ENCODE peak calls at places on chromosomes 13 and 19, in eight cellular contexts. U is A673; D is K562; V is CD4-positive, CD25-positive, alpha-beta regulatory T cell; Q is CD8-positive, alpha-beta T cell; G is spleen; K is CD4-positive, alpha-beta memory T cell; O is hepatocyte. F is an unnamed sample.

GRCh38 chr13:110129539-110130186 is 177.3 kb downstream of the COL4A1 start:
- DNase-seq in V (no peak), Q (no peak), U (no peak), G (no peak), K (no peak), O (no peak), D (no peak), F (no peak)

GRCh38 chr19:3324405-3324856 is 42.0 kb upstream of the NFIC start:
- DNase-seq in Q (peak; percentile 66), U (peak; percentile 62), G (peak; percentile 91), K (peak; percentile 62), O (no peak), V (peak; percentile 60), D (peak; percentile 85), F (peak; percentile 84)

GRCh38 chr19:40467007-40467565 is 285 bp downstream of the SPTBN4 start:
- DNase-seq in U (no peak), D (no peak), O (peak; percentile 44), Q (no peak), V (no peak), G (peak; percentile 82), K (no peak), F (no peak)

GRCh38 chr19:3224346-3225325 is at the start of gene CELF5:
- DNase-seq in U (peak; percentile 73), D (peak; percentile 96), Q (peak; percentile 44), O (peak; percentile 80), G (no peak), K (peak; percentile 62), V (peak; percentile 31), F (no peak)

GRCh38 chr19:34589730-34590129 is 87.2 kb downstream of the SCGB2B2 start:
- DNase-seq in G (no peak), U (no peak), Q (no peak), D (no peak), K (no peak), O (no peak), V (no peak), F (no peak)

GRCh38 chr19:1953441-1954094 is 12.6 kb downstream of the CSNK1G2 start:
- DNase-seq in K (no peak), O (no peak), D (no peak), U (no peak), Q (no peak), G (no peak), V (no peak), F (no peak)

GRCh38 chr19:1847684-1848398 is 442 bp downstream of the REXO1 start:
- DNase-seq in U (peak; percentile 38), D (peak; percentile 59), O (peak; percentile 87), Q (no peak), V (peak; percentile 30), K (no peak), G (peak; percentile 90), F (no peak)

GRCh38 chr19:50433201-50434180 is 799 bp downstream of the MYBPC2 start:
- DNase-seq in O (no peak), Q (no peak), K (no peak), U (no peak), V (no peak), G (no peak), D (no peak), F (no peak)

GRCh38 chr13:50969691-50970090 is 60.1 kb downstream of the RNASEH2B start:
- DNase-seq in K (no peak), Q (no peak), D (no peak), U (peak; percentile 34), V (peak; percentile 15), G (no peak), O (peak; percentile 34), F (peak; percentile 52)

GRCh38 chr19:39382991-39383828 is 7.7 kb downstream of the PAF1 start:
- DNase-seq in D (no peak), U (no peak), G (no peak), Q (no peak), O (no peak), V (no peak), K (no peak), F (no peak)
- H3K36me3 ChIP-seq in D (peaks cover 98% of the 10 kb centered on the region), U (peaks cover 82% of the 10 kb centered on the region), G (peaks cover 92% of the 10 kb centered on the region), Q (peaks cover 55% of the 10 kb centered on the region), O (no peaks in the 10 kb centered on the region), V (peaks cover 74% of the 10 kb centered on the region), K (peaks cover 64% of the 10 kb centered on the region), F (no peaks in the 10 kb centered on the region)

GRCh38 chr19:38675611-38676010 is 28.2 kb downstream of the ACTN4 start:
- DNase-seq in K (no peak), D (peak; percentile 49), V (peak; percentile 30), Q (no peak), O (peak; percentile 32), G (no peak), U (no peak), F (peak; percentile 80)
- H3K36me3 ChIP-seq in K (no peaks in the 10 kb centered on the region), D (peaks cover 53% of the 10 kb centered on the region), V (no peaks in the 10 kb centered on the region), Q (no peaks in the 10 kb centered on the region), O (no peaks in the 10 kb centered on the region), G (no peaks in the 10 kb centered on the region), U (no peaks in the 10 kb centered on the region), F (no peaks in the 10 kb centered on the region)

GRCh38 chr19:4502282-4503223 is 15.7 kb downstream of the PLIN4 start:
- DNase-seq in V (no peak), D (no peak), O (no peak), G (no peak), Q (no peak), U (no peak), K (no peak), F (no peak)

GRCh38 chr19:4504874-4505569 is 13.3 kb downstream of the PLIN4 start:
- DNase-seq in G (no peak), Q (no peak), O (no peak), K (no peak), U (no peak), V (no peak), D (no peak), F (no peak)

GRCh38 chr19:4503224-4504170 is 14.8 kb downstream of the PLIN4 start:
- DNase-seq in K (no peak), U (no peak), G (no peak), D (no peak), V (no peak), Q (no peak), O (no peak), F (no peak)

GRCh38 chr19:4505570-4506448 is 12.5 kb downstream of the PLIN4 start:
- DNase-seq in K (no peak), O (no peak), G (no peak), V (no peak), U (no peak), Q (no peak), D (no peak), F (no peak)

GRCh38 chr19:4504297-4504701 is 14.0 kb downstream of the PLIN4 start:
- DNase-seq in V (no peak), U (no peak), D (no peak), Q (no peak), O (no peak), G (no peak), K (no peak), F (no peak)
- H3K36me3 ChIP-seq in V (peaks cover 5% of the 10 kb centered on the region), U (peaks cover 6% of the 10 kb centered on the region), D (peaks cover 21% of the 10 kb centered on the region), Q (peaks cover 5% of the 10 kb centered on the region), O (no peaks in the 10 kb centered on the region), G (peaks cover 41% of the 10 kb centered on the region), K (no peaks in the 10 kb centered on the region), F (no peaks in the 10 kb centered on the region)

GRCh38 chr13:112818040-112818697 is 128.3 kb downstream of the ATP11A start:
- DNase-seq in D (no peak), G (no peak), O (no peak), U (no peak), Q (no peak), K (no peak), V (no peak), F (no peak)

GRCh38 chr13:112813552-112813951 is 123.7 kb downstream of the ATP11A start:
- DNase-seq in K (no peak), O (no peak), U (no peak), Q (no peak), G (no peak), V (no peak), D (no peak), F (no peak)

GRCh38 chr13:112814905-112815585 is 125.2 kb downstream of the ATP11A start:
- DNase-seq in K (no peak), G (no peak), O (no peak), D (no peak), Q (no peak), V (no peak), U (no peak), F (no peak)

GRCh38 chr13:112818698-112819045 is 128.8 kb downstream of the ATP11A start:
- DNase-seq in Q (no peak), D (no peak), V (no peak), G (no peak), O (no peak), K (no peak), U (no peak), F (no peak)

DNA sequence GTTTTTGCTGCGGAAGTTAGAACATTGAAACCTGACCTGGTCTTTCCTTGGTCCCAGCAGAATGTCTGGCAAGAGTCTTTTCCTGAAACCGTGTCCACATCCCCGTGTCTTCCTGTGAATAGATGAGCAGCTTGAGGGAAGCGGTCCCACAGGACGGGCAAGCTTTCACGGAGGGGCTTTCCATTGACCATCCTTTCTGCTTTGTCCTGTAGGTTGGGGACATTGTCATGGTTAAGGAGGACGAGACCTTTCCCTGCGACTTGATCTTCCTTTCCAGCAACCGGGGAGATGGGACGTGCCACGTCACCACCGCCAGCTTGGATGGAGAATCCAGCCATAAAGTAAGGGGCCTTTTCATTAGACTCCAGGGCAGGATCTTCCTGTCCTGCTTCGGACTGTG is 126.0 kb downstream of the ATP11A start:
- DNase-seq in V (no peak), D (no peak), Q (no peak), U (no peak), G (no peak), K (no peak), O (no peak), F (no peak)
- H3K36me3 ChIP-seq in V (peaks cover 58% of the 10 kb centered on the region), D (peaks cover 47% of the 10 kb centered on the region), Q (peaks cover 12% of the 10 kb centered on the region), U (no peaks in the 10 kb centered on the region), G (peaks cover 56% of the 10 kb centered on the region), K (peaks cover 43% of the 10 kb centered on the region), O (peaks cover 3% of the 10 kb centered on the region), F (no peaks in the 10 kb centered on the region)